ENCODE peak calls at places on chromosomes 16 and 17, in ten cellular contexts. F is naive thymus-derived CD8-positive, alpha-beta T cell; L is cardiac septum; X is heart right ventricle; S is IMR-90; Q is smooth muscle cell of the brain vasculature; Z is foreskin fibroblast; V is anterior cingulate cortex; R is NCI-H1105; A is stimulated activated CD8-positive, alpha-beta memory T cell treated with anti-CD3 and anti-CD28 coated beads, Interleukin-2, amount 100 ng/mL, for 48 hours. Y is an unnamed sample.

GRCh38 chr17:78390241-78391050 is 12.0 kb downstream of the PGS1 start:
- DNase-seq in R (no peak), X (peak), L (no peak), A (no peak), Z (peak), Q (no peak), S (peak), F (no peak), V (no peak), Y (peak)

GRCh38 chr16:15705064-15705565 is 55.1 kb downstream of the NDE1 start:
- DNase-seq in Z (no peak), V (no peak), A (no peak), Q (no peak), S (no peak), X (no peak), L (no peak), R (no peak), F (no peak), Y (no peak)

GRCh38 chr16:28531777-28532744 is 6.7 kb downstream of the NUPR1 start:
- DNase-seq in X (peak), A (no peak), Z (peak), S (no peak), V (peak), R (no peak), L (peak), F (no peak), Q (no peak), Y (peak)

GRCh38 chr17:12736526-12736925 is 52.8 kb upstream of the ARHGAP44 start:
- DNase-seq in Z (no peak), L (no peak), X (no peak), R (no peak), V (no peak), F (no peak), S (peak), Q (no peak), A (no peak), Y (no peak)

GRCh38 chr16:17780181-17780580 is 309.4 kb upstream of the XYLT1 start:
- DNase-seq in V (no peak), S (peak), R (no peak), Q (no peak), Z (peak), A (no peak), X (no peak), L (no peak), F (no peak), Y (peak)

GRCh38 chr16:53789159-53789558 is 85.2 kb downstream of the FTO start:
- DNase-seq in V (no peak), L (no peak), Q (no peak), Z (peak), R (no peak), S (peak), X (no peak), A (no peak), F (no peak), Y (peak)

GRCh38 chr16:15636392-15636873 is 6.5 kb downstream of the MARF1 start:
- DNase-seq in F (peak), Z (no peak), R (no peak), V (no peak), X (no peak), Q (no peak), A (no peak), L (no peak), S (no peak), Y (no peak)

GRCh38 chr16:56389554-56389953 is 35.8 kb downstream of the AMFR start:
- DNase-seq in A (no peak), X (no peak), F (no peak), R (no peak), Q (peak), V (no peak), Z (peak), L (no peak), S (peak), Y (peak)

GRCh38 chr17:30219315-30219714 is 16.2 kb downstream of the SLC6A4 start:
- DNase-seq in L (no peak), R (no peak), Z (no peak), S (no peak), F (no peak), X (no peak), Q (no peak), V (no peak), A (no peak), Y (no peak)

GRCh38 chr16:48500981-48501380 is 109.0 kb downstream of the N4BP1 start:
- DNase-seq in V (no peak), A (no peak), L (no peak), Z (no peak), S (no peak), X (no peak), Q (no peak), R (no peak), F (no peak), Y (no peak)

GRCh38 chr17:63247706-63248105 is 198.4 kb downstream of the CYB561 start:
- DNase-seq in L (no peak), X (no peak), Q (no peak), Z (no peak), S (no peak), R (no peak), A (no peak), V (no peak), F (no peak), Y (no peak)

GRCh38 chr16:12311887-12312286 is 335.4 kb downstream of the SNX29 start:
- DNase-seq in Q (no peak), L (no peak), S (no peak), A (no peak), X (no peak), R (no peak), V (no peak), Z (no peak), F (no peak), Y (no peak)

GRCh38 chr17:72110231-72110952 is 10.4 kb upstream of the SOX9 start:
- DNase-seq in R (no peak), Q (no peak), Z (no peak), X (no peak), F (no peak), S (no peak), V (no peak), A (no peak), L (no peak), Y (no peak)

GRCh38 chr16:53055603-53056527 is 1.1 kb downstream of the CHD9 start:
- DNase-seq in Z (peak), V (no peak), X (no peak), Q (no peak), S (peak), A (no peak), R (no peak), L (no peak), F (peak), Y (peak)

GRCh38 chr17:31297090-31297489 is at the start of gene OMG:
- DNase-seq in Q (no peak), R (no peak), X (no peak), F (no peak), L (no peak), V (peak), S (no peak), A (no peak), Z (no peak), Y (no peak)

GRCh38 chr17:76138234-76138895 is 2.7 kb downstream of the FOXJ1 start:
- DNase-seq in Z (no peak), A (no peak), V (peak), L (no peak), S (no peak), X (no peak), Q (no peak), R (peak), F (no peak), Y (no peak)

GRCh38 chr17:50467855-50468119 is 893 bp downstream of the CHAD start:
- DNase-seq in Z (no peak), S (no peak), L (no peak), V (no peak), A (no peak), Q (no peak), R (no peak), X (no peak), F (no peak), Y (no peak)

GRCh38 chr17:29143894-29144293 is 36.3 kb downstream of the MYO18A start:
- DNase-seq in L (no peak), R (peak), V (no peak), X (no peak), A (no peak), Q (no peak), S (peak), F (no peak), Z (peak), Y (peak)

GRCh38 chr16:30063893-30064745 is 1.4 kb upstream of the ALDOA start:
- DNase-seq in V (peak), Q (no peak), Z (peak), F (peak), L (peak), R (peak), S (peak), X (peak), A (peak), Y (peak)

GRCh38 chr16:56855936-56856335 is 9.1 kb upstream of the SLC12A3 start:
- DNase-seq in V (no peak), Z (no peak), L (no peak), Q (no peak), F (no peak), S (no peak), A (no peak), X (no peak), R (no peak), Y (no peak)

GRCh38 chr16:56998861-56999260 is 9.5 kb downstream of the NLRC5 start:
- DNase-seq in Z (no peak), R (no peak), Q (no peak), X (no peak), V (no peak), S (no peak), F (no peak), A (no peak), L (peak), Y (no peak)

GRCh38 chr16:27472091-27473020 is 70.4 kb downstream of the IL21R start:
- DNase-seq in S (no peak), Z (no peak), A (no peak), F (no peak), L (no peak), R (no peak), V (no peak), X (no peak), Q (no peak), Y (no peak)

GRCh38 chr17:27558842-27559505 is 72.0 kb upstream of the LGALS9 start:
- DNase-seq in V (no peak), A (no peak), X (no peak), S (no peak), Q (no peak), R (no peak), F (no peak), Z (no peak), L (no peak), Y (no peak)

GRCh38 chr17:2235792-2236365 is 67.7 kb downstream of the SMG6 start:
- DNase-seq in Z (peak), V (no peak), R (no peak), F (no peak), L (no peak), X (no peak), A (no peak), Q (no peak), S (no peak), Y (peak)

GRCh38 chr16:89045181-89045815 is 48.4 kb upstream of the ACSF3 start:
- DNase-seq in R (no peak), F (no peak), S (no peak), V (no peak), A (no peak), Z (no peak), Q (no peak), X (no peak), L (no peak), Y (no peak)

GRCh38 chr17:60508384-60508980 is 17.6 kb downstream of the APPBP2 start:
- DNase-seq in V (no peak), L (no peak), Q (no peak), A (no peak), S (no peak), Z (no peak), R (no peak), F (no peak), X (no peak), Y (no peak)

GRCh38 chr16:4814542-4815173 is 12.2 kb upstream of the ROGDI start:
- DNase-seq in V (no peak), X (peak), L (no peak), A (no peak), Q (no peak), S (no peak), Z (no peak), R (no peak), F (no peak), Y (no peak)

GRCh38 chr16:55499951-55500350 is 8.9 kb upstream of the LPCAT2 start:
- DNase-seq in F (no peak), L (no peak), X (no peak), Q (peak), R (no peak), Z (peak), S (peak), A (no peak), V (no peak), Y (peak)

GRCh38 chr16:66427871-66428681 is 981 bp downstream of the BEAN1 start:
- DNase-seq in X (peak), Q (no peak), Z (peak), S (no peak), R (no peak), L (no peak), V (no peak), F (no peak), A (no peak), Y (no peak)

GRCh38 chr16:77660311-77660710 is 62.0 kb upstream of the NUDT7 start:
- DNase-seq in L (no peak), X (no peak), Q (peak), F (no peak), V (no peak), A (no peak), R (peak), S (peak), Z (peak), Y (peak)

GRCh38 chr16:15564619-15565339 is 78.2 kb downstream of the MARF1 start:
- DNase-seq in X (no peak), Z (peak), V (no peak), A (no peak), S (peak), R (no peak), Q (no peak), F (no peak), L (no peak), Y (peak)

GRCh38 chr16:3681206-3681605 is 26.7 kb downstream of the DNASE1 start:
- DNase-seq in A (no peak), V (peak), X (peak), S (no peak), F (no peak), Q (no peak), L (no peak), R (no peak), Z (no peak), Y (peak)

GRCh38 chr17:69729937-69730336 is 315.4 kb downstream of the MAP2K6 start:
- DNase-seq in X (no peak), F (no peak), V (no peak), L (no peak), R (no peak), Z (peak), S (peak), A (no peak), Q (no peak), Y (peak)

GRCh38 chr16:66266436-66267286 is 99.8 kb upstream of the CDH5 start:
- DNase-seq in F (no peak), R (no peak), Q (peak), V (no peak), L (no peak), X (peak), S (peak), A (no peak), Z (peak), Y (peak)

GRCh38 chr16:11524098-11524760 is 62.5 kb downstream of the LITAF start:
- DNase-seq in A (no peak), Z (no peak), F (no peak), X (no peak), Q (no peak), S (no peak), L (no peak), V (no peak), R (no peak), Y (no peak)

GRCh38 chr17:80892900-80893603 is 98.6 kb upstream of the CHMP6 start:
- DNase-seq in L (no peak), Z (peak), V (no peak), F (no peak), A (no peak), X (no peak), S (peak), Q (peak), R (no peak), Y (peak)

GRCh38 chr17:83094291-83094690 is 14.9 kb downstream of the METRNL start:
- DNase-seq in Z (no peak), L (no peak), S (no peak), F (no peak), X (no peak), Q (no peak), A (no peak), R (no peak), V (no peak), Y (no peak)

GRCh38 chr17:12507046-12507445 is 158.6 kb upstream of the MYOCD start:
- DNase-seq in F (no peak), V (no peak), R (no peak), L (no peak), A (no peak), X (no peak), S (no peak), Q (no peak), Z (no peak), Y (no peak)

Y was measured in fibroblast of gingiva.